ENCODE peak calls at places on chromosomes 3 and 15, in seven cellular contexts. O is HS-5, Q is NCI-H748 treated with DMSO at 0.1 percent for 48 hours, C is PC-9, N is activated T-cell treated with anti-CD3 and anti-CD28 coated beads for 24 hours, X is fibroblast of mammary gland, U is RPMI8226. K is an unnamed sample.

GRCh38 chr15:93610944-93611343 is 521.9 kb upstream of the RGMA start:
- DNase-seq in C (no peak), X (peak; percentile 26), O (no peak), Q (no peak), N (no peak), U (no peak), K (no peak)

GRCh38 chr15:43525131-43525530 is 7.7 kb downstream of the MAP1A start:
- DNase-seq in X (no peak), C (no peak), Q (no peak), O (no peak), N (no peak), U (peak; percentile 13), K (no peak)

GRCh38 chr3:30319713-30320112 is 286.7 kb upstream of the TGFBR2 start:
- DNase-seq in O (peak; percentile 32), U (peak; percentile 44), N (peak; percentile 27), Q (no peak), X (peak; percentile 73), C (peak; percentile 61), K (no peak)

GRCh38 chr3:189349772-189350171 is 178.0 kb downstream of the TPRG1 start:
- DNase-seq in O (no peak), C (no peak), X (no peak), N (no peak), Q (no peak), U (no peak), K (no peak)

GRCh38 chr15:97235285-97235985 is 725.1 kb upstream of the ARRDC4 start:
- DNase-seq in X (peak; percentile 55), C (no peak), Q (peak; percentile 63), N (peak; percentile 18), O (peak; percentile 8), U (peak; percentile 20), K (no peak)

GRCh38 chr3:57805263-57805662 is 49.2 kb downstream of the SLMAP start:
- DNase-seq in U (no peak), N (no peak), O (no peak), X (no peak), C (no peak), Q (no peak), K (no peak)

GRCh38 chr3:29486087-29486486 is 205.2 kb downstream of the RBMS3 start:
- DNase-seq in O (no peak), X (peak; percentile 81), Q (peak; percentile 72), U (no peak), C (no peak), N (no peak), K (peak; percentile 71)

GRCh38 chr15:67107014-67107812 is 41.8 kb downstream of the SMAD3 start:
- DNase-seq in X (peak; percentile 100), O (peak; percentile 91), U (no peak), N (no peak), C (peak; percentile 97), Q (no peak), K (peak; percentile 94)

GRCh38 chr3:65030847-65031463 is 343.2 kb upstream of the ADAMTS9 start:
- DNase-seq in U (no peak), Q (no peak), C (peak; percentile 85), O (peak; percentile 65), N (no peak), X (peak; percentile 70), K (peak; percentile 69)

GRCh38 chr15:71276355-71276665 is 161.0 kb downstream of the THSD4 start:
- DNase-seq in N (no peak), X (no peak), Q (no peak), O (no peak), C (peak; percentile 79), U (no peak), K (no peak)

GRCh38 chr3:98692787-98693473 is 70.2 kb upstream of the ST3GAL6 start:
- DNase-seq in U (no peak), X (no peak), O (no peak), Q (no peak), N (no peak), C (peak; percentile 12), K (no peak)

GRCh38 chr15:41797194-41797593 is 22.9 kb downstream of the MAPKBP1 start:
- DNase-seq in N (no peak), C (no peak), U (no peak), Q (no peak), X (no peak), O (no peak), K (no peak)

GRCh38 chr3:46359748-46360509 is 6.0 kb downstream of the CCR2 start:
- DNase-seq in X (peak; percentile 55), N (no peak), Q (peak; percentile 72), O (peak; percentile 41), C (no peak), U (peak; percentile 92), K (no peak)

GRCh38 chr3:99862208-99862607 is 44.5 kb downstream of the CMSS1 start:
- DNase-seq in N (no peak), O (peak; percentile 82), X (peak; percentile 80), C (peak; percentile 75), U (no peak), Q (no peak), K (no peak)

GRCh38 chr15:101448336-101448735 is 41.2 kb downstream of the PCSK6 start:
- DNase-seq in X (no peak), Q (no peak), N (no peak), C (no peak), U (no peak), O (no peak), K (no peak)

GRCh38 chr3:121481116-121481895 is 64.5 kb downstream of the POLQ start:
- DNase-seq in C (no peak), Q (no peak), U (no peak), N (no peak), O (no peak), X (no peak), K (no peak)

GRCh38 chr3:69768436-69768835 is 29.2 kb downstream of the MITF start:
- DNase-seq in O (no peak), U (no peak), N (no peak), C (no peak), X (no peak), Q (no peak), K (no peak)

GRCh38 chr15:28944286-28944685 is 58.5 kb downstream of the APBA2 start:
- DNase-seq in O (no peak), X (no peak), N (no peak), Q (no peak), U (no peak), C (no peak), K (no peak)

GRCh38 chr3:48709051-48709461 is 8.0 kb downstream of the IP6K2 start:
- DNase-seq in O (no peak), X (peak; percentile 41), U (no peak), C (no peak), N (no peak), Q (no peak), K (peak; percentile 82)

GRCh38 chr15:34699968-34700640 is 54.7 kb downstream of the GJD2 start:
- DNase-seq in Q (no peak), O (no peak), N (no peak), U (no peak), X (no peak), C (no peak), K (no peak)

GRCh38 chr3:126493051-126493450 is 17.4 kb upstream of the ZXDC start:
- DNase-seq in X (no peak), Q (no peak), N (no peak), C (no peak), U (no peak), O (no peak), K (no peak)

GRCh38 chr3:39013921-39014509 is 37.7 kb downstream of the SCN11A start:
- DNase-seq in X (no peak), Q (no peak), C (no peak), U (no peak), O (no peak), N (no peak), K (no peak)

GRCh38 chr3:49276475-49277356 is at the start of gene C3orf62:
- DNase-seq in N (peak; percentile 70), O (no peak), C (no peak), U (peak; percentile 70), Q (no peak), X (peak; percentile 78), K (no peak)

GRCh38 chr15:47887181-47887580 is 169.9 kb downstream of the SEMA6D start:
- DNase-seq in Q (peak; percentile 70), N (no peak), C (no peak), O (no peak), U (no peak), X (no peak), K (no peak)

GRCh38 chr15:25733036-25733855 is 129.9 kb downstream of the ATP10A start:
- DNase-seq in C (no peak), Q (no peak), X (no peak), O (no peak), N (no peak), U (no peak), K (no peak)

GRCh38 chr3:55647086-55647485 is 160.0 kb upstream of the WNT5A start:
- DNase-seq in X (no peak), U (no peak), Q (no peak), N (no peak), O (no peak), C (no peak), K (no peak)

GRCh38 chr3:162334537-162334936 is 837.9 kb downstream of the OTOL1 start:
- DNase-seq in N (no peak), X (no peak), C (no peak), Q (no peak), U (no peak), O (no peak), K (no peak)

GRCh38 chr15:34119291-34119690 is 17.4 kb downstream of the PGBD4 start:
- DNase-seq in O (no peak), Q (no peak), X (peak; percentile 45), C (no peak), U (no peak), N (no peak), K (no peak)

GRCh38 chr15:36365963-36366362 is 213.5 kb upstream of the CDIN1 start:
- DNase-seq in O (no peak), Q (no peak), U (no peak), C (no peak), X (peak; percentile 67), N (no peak), K (no peak)

GRCh38 chr15:31239409-31239808 is 87.2 kb upstream of the KLF13 start:
- DNase-seq in Q (no peak), X (no peak), C (no peak), U (no peak), O (no peak), N (no peak), K (no peak)

GRCh38 chr15:81160312-81161214 is 26.5 kb downstream of the CFAP161 start:
- DNase-seq in Q (no peak), X (peak; percentile 98), O (peak; percentile 74), C (no peak), U (peak; percentile 45), N (no peak), K (peak; percentile 27)

GRCh38 chr3:45566951-45567411 is 27.6 kb upstream of the LIMD1 start:
- DNase-seq in O (no peak), U (no peak), X (no peak), N (no peak), C (no peak), Q (no peak), K (no peak)

K was measured in epithelial cell of prostate.